ENCODE peak calls at places on chromosomes 4 and X, in five cellular contexts. K is mesenchymal stem cell, W is mesendoderm, L is H9, M is neuronal stem cell. S is an unnamed sample.

GRCh38 chr4:105274090-105274489 is 127.4 kb downstream of the TET2 start:
- DNase-seq in L (no peak), K (no peak), M (no peak), W (no peak), S (no peak)

GRCh38 chr4:96189761-96190160 is 349.9 kb downstream of the PDHA2 start:
- DNase-seq in M (no peak), L (no peak), K (no peak), W (no peak), S (no peak)

GRCh38 chrX:76454456-76454927 is 27.0 kb downstream of the MAGEE1 start:
- DNase-seq in L (peak; percentile 30), W (peak; percentile 69), K (peak; percentile 0), M (no peak), S (peak; percentile 9)

GRCh38 chrX:109347618-109348017 is 134.3 kb downstream of the GUCY2F start:
- DNase-seq in W (peak; percentile 80), M (no peak), K (peak; percentile 80), L (peak; percentile 27), S (peak; percentile 17)

GRCh38 chrX:53362439-53362838 is 60.0 kb downstream of the SMC1A start:
- DNase-seq in M (no peak), W (no peak), K (peak; percentile 46), L (no peak), S (no peak)

GRCh38 chr4:137083571-137083970 is 448.7 kb downstream of the PCDH18 start:
- DNase-seq in M (no peak), L (no peak), K (peak; percentile 6), W (no peak), S (peak; percentile 61)

GRCh38 chr4:135464311-135464710 is 1262.7 kb upstream of the PABPC4L start:
- DNase-seq in M (no peak), L (no peak), K (no peak), W (no peak), S (no peak)

GRCh38 chrX:54223581-54223980 is 40.5 kb upstream of the FAM120C start:
- DNase-seq in W (peak; percentile 36), L (no peak), K (no peak), M (no peak), S (no peak)

GRCh38 chrX:47193475-47194241 is at the start of gene UBA1:
- DNase-seq in W (peak; percentile 96), M (peak; percentile 95), L (peak; percentile 96), K (peak; percentile 93), S (peak; percentile 95)

GRCh38 chr4:182624281-182624680 is 292.9 kb downstream of the DCTD start:
- DNase-seq in M (no peak), W (no peak), K (no peak), L (no peak), S (no peak)

GRCh38 chr4:52059372-52059771 is 8.3 kb downstream of the SPATA18 start:
- DNase-seq in M (no peak), K (peak; percentile 41), L (no peak), W (no peak), S (peak; percentile 46)

GRCh38 chr4:94574616-94575015 is 122.9 kb downstream of the PDLIM5 start:
- DNase-seq in K (no peak), W (no peak), M (no peak), L (no peak), S (peak; percentile 24)

GRCh38 chr4:54066088-54066415 is 1.6 kb upstream of the CHIC2 start:
- DNase-seq in L (no peak), K (no peak), M (no peak), W (no peak), S (no peak)

GRCh38 chr4:24802648-24803047 is 7.3 kb downstream of the SOD3 start:
- DNase-seq in M (no peak), W (no peak), K (no peak), L (no peak), S (no peak)

GRCh38 chrX:133676344-133677122 is 261.2 kb upstream of the GPC4 start:
- DNase-seq in L (no peak), W (no peak), K (no peak), M (no peak), S (no peak)

GRCh38 chr4:115343171-115343570 is 229.8 kb upstream of the NDST4 start:
- DNase-seq in K (no peak), W (no peak), M (no peak), L (no peak), S (no peak)

GRCh38 chrX:110415440-110416167 is 57.0 kb downstream of the RTL9 start:
- DNase-seq in L (no peak), W (no peak), K (no peak), M (no peak), S (peak; percentile 74)

GRCh38 chr4:86730310-86730709 is 118.9 kb downstream of the SLC10A6 start:
- DNase-seq in W (peak; percentile 52), K (no peak), L (peak; percentile 54), M (no peak), S (no peak)

GRCh38 chr4:112282860-112283667 is 2.6 kb downstream of the TIFA start:
- DNase-seq in L (no peak), K (no peak), W (no peak), M (no peak), S (no peak)

GRCh38 chrX:100812216-100813158 is 7.7 kb upstream of the CSTF2 start:
- DNase-seq in M (no peak), W (peak; percentile 87), L (peak; percentile 35), K (no peak), S (no peak)

GRCh38 chr4:174864031-174864430 is 35.0 kb upstream of the GLRA3 start:
- DNase-seq in M (no peak), K (no peak), W (no peak), L (no peak), S (no peak)

GRCh38 chrX:138648570-138648969 is 62.9 kb downstream of the FGF13 start:
- DNase-seq in M (no peak), W (no peak), K (no peak), L (no peak), S (no peak)

GRCh38 chr4:92121099-92121498 is 182.7 kb upstream of the GRID2 start:
- DNase-seq in K (no peak), M (no peak), W (no peak), L (no peak), S (no peak)

GRCh38 chr4:101158507-101158906 is 188.8 kb downstream of the PPP3CA start:
- DNase-seq in K (no peak), L (no peak), M (no peak), W (no peak), S (no peak)

GRCh38 chr4:14428125-14428524 is 574.2 kb upstream of the CPEB2 start:
- DNase-seq in K (no peak), L (no peak), M (no peak), W (no peak), S (no peak)

GRCh38 chr4:26131711-26132110 is 189.1 kb upstream of the RBPJ start:
- DNase-seq in L (no peak), W (no peak), M (no peak), K (no peak), S (no peak)

GRCh38 chrX:135536883-135537282 is 16.4 kb downstream of the INTS6L start:
- DNase-seq in W (no peak), K (no peak), M (no peak), L (no peak), S (no peak)

GRCh38 chr4:158540125-158540907 is 18.6 kb downstream of the RXFP1 start:
- DNase-seq in K (no peak), M (no peak), W (no peak), L (no peak), S (no peak)

GRCh38 chr4:174204194-174204831 is 79.2 kb downstream of the FBXO8 start:
- DNase-seq in W (no peak), K (no peak), M (no peak), L (no peak), S (no peak)

GRCh38 chrX:130645955-130646583 is 244.3 kb downstream of the RBMX2 start:
- DNase-seq in M (no peak), W (no peak), K (no peak), L (no peak), S (no peak)

GRCh38 chrX:11899091-11899490 is 141.1 kb downstream of the MSL3 start:
- DNase-seq in L (no peak), K (peak; percentile 6), W (peak; percentile 1), M (no peak), S (no peak)

GRCh38 chr4:173171098-173171497 is 2.5 kb downstream of the GALNT7 start:
- DNase-seq in L (no peak), M (no peak), K (peak; percentile 60), W (peak; percentile 61), S (peak; percentile 52)

GRCh38 chrX:111869639-111870034 is 6.3 kb upstream of the TRPC5OS start:
- DNase-seq in L (peak; percentile 64), K (peak; percentile 61), M (peak; percentile 54), W (peak; percentile 75), S (peak; percentile 63)

GRCh38 chr4:167000141-167000852 is 234.0 kb downstream of the SPOCK3 start:
- DNase-seq in M (no peak), L (no peak), K (no peak), W (no peak), S (no peak)

GRCh38 chr4:2244947-2245786 is 3.2 kb upstream of the HAUS3 start:
- DNase-seq in K (no peak), L (peak; percentile 30), W (peak; percentile 43), M (no peak), S (no peak)

GRCh38 chrX:116409224-116409623 is 27.2 kb upstream of the SLC6A14 start:
- DNase-seq in L (no peak), K (no peak), W (no peak), M (no peak), S (no peak)

GRCh38 chrX:87572911-87573310 is 55.3 kb downstream of the KLHL4 start:
- DNase-seq in L (no peak), K (peak; percentile 4), W (peak; percentile 8), M (no peak), S (no peak)

GRCh38 chr4:4765811-4766210 is 93.7 kb upstream of the MSX1 start:
- DNase-seq in M (no peak), W (peak; percentile 61), L (no peak), K (no peak), S (no peak)
- H2AK5ac ChIP-seq in M (no peak overlapping the region), W (no peak overlapping the region), L (no peak overlapping the region), K (no peak overlapping the region), S (no peak overlapping the region)

GRCh38 chr4:152851226-152851625 is 71.5 kb downstream of the ARFIP1 start:
- DNase-seq in W (no peak), K (no peak), M (no peak), L (no peak), S (no peak)
- H2AK5ac ChIP-seq in W (no peak overlapping the region), K (no peak overlapping the region), M (no peak overlapping the region), L (no peak overlapping the region), S (no peak overlapping the region)

GRCh38 chr4:7943211-7943610 is 3.5 kb upstream of the AFAP1 start:
- DNase-seq in K (no peak), W (no peak), L (no peak), M (no peak), S (no peak)

GRCh38 chr4:7938513-7939376 is 916 bp downstream of the AFAP1 start:
- DNase-seq in L (no peak), W (peak; percentile 71), K (peak; percentile 65), M (no peak), S (peak; percentile 45)

GRCh38 chr4:7939377-7940108 is at the start of gene AFAP1:
- DNase-seq in K (peak; percentile 82), L (peak; percentile 92), W (peak; percentile 94), M (peak; percentile 87), S (peak; percentile 76)

GRCh38 chr4:7942019-7942556 is 2.4 kb upstream of the AFAP1 start:
- DNase-seq in K (no peak), L (no peak), M (no peak), W (no peak), S (no peak)

GRCh38 chr4:7941111-7942018 is 1.7 kb upstream of the AFAP1 start:
- DNase-seq in K (peak; percentile 66), M (no peak), L (peak; percentile 57), W (peak; percentile 94), S (no peak)
- H2AK5ac ChIP-seq in K (peak overlapping the region; percentile 51), M (no peak overlapping the region), L (no peak overlapping the region), W (peak overlapping the region; percentile 92), S (peak overlapping the region; percentile 86)

GRCh38 chr4:184374006-184374405 is 100.3 kb downstream of the IRF2 start:
- DNase-seq in K (peak; percentile 17), L (no peak), M (no peak), W (no peak), S (no peak)
- H2AK5ac ChIP-seq in K (no peak overlapping the region), L (no peak overlapping the region), M (no peak overlapping the region), W (no peak overlapping the region), S (no peak overlapping the region)